ENCODE peak calls at places on chromosomes 2 and 18, in four cellular contexts. Y is anterior cingulate cortex, I is fibroblast of pulmonary artery, D is endothelial cell. L is an unnamed sample.
A peak's percentile ranks its signal among the peaks of the same experiment; 100 is the strongest.

GRCh38 chr2:61662990-61663389 is 124.8 kb upstream of the XPO1 start:
- DNase-seq in Y (no peak), I (no peak), D (no peak), L (no peak)

GRCh38 chr2:86832334-86833096 is 29.2 kb downstream of the CD8B start:
- DNase-seq in Y (no peak), I (no peak), D (no peak), L (no peak)

GRCh38 chr2:1697601-1698000 is 46.7 kb downstream of the PXDN start:
- DNase-seq in Y (no peak), I (no peak), D (no peak), L (no peak)

GRCh38 chr2:43280994-43281393 is 54.6 kb upstream of the ZFP36L2 start:
- DNase-seq in Y (no peak), I (no peak), D (no peak), L (no peak)

GRCh38 chr2:161586517-161587167 is 37.6 kb upstream of the SLC4A10 start:
- DNase-seq in Y (no peak), I (peak; percentile 48), D (no peak), L (no peak)

GRCh38 chr2:55826246-55826645 is 97.3 kb downstream of the EFEMP1 start:
- DNase-seq in Y (no peak), I (no peak), D (no peak), L (peak; percentile 53)

GRCh38 chr2:55965966-55966365 is 42.4 kb upstream of the EFEMP1 start:
- DNase-seq in Y (no peak), I (peak; percentile 39), D (no peak), L (no peak)

GRCh38 chr2:208489687-208490086 is 83.1 kb downstream of the PTH2R start:
- DNase-seq in Y (no peak), I (no peak), D (no peak), L (no peak)

GRCh38 chr2:11389551-11390528 is 45.4 kb upstream of the ROCK2 start:
- DNase-seq in Y (no peak), I (peak; percentile 66), D (no peak), L (no peak)

GRCh38 chr2:235187806-235188205 is 236.0 kb downstream of the SH3BP4 start:
- DNase-seq in Y (no peak), I (no peak), D (no peak), L (no peak)

GRCh38 chr18:47254341-47254939 is 3.0 kb upstream of the SKOR2 start:
- DNase-seq in Y (no peak), I (peak; percentile 62), D (peak; percentile 88), L (no peak)

GRCh38 chr2:11446733-11447248 is 19.2 kb downstream of the E2F6 start:
- DNase-seq in Y (peak; percentile 9), I (peak; percentile 81), D (peak; percentile 75), L (no peak)

GRCh38 chr2:127175821-127176354 is 44.2 kb downstream of the CYP27C1 start:
- DNase-seq in Y (no peak), I (no peak), D (no peak), L (peak; percentile 47)

GRCh38 chr2:130825231-130825971 is 11.3 kb upstream of the ARHGEF4 start:
- DNase-seq in Y (peak; percentile 56), I (no peak), D (no peak), L (peak; percentile 56)

GRCh38 chr18:75169411-75169810 is 39.5 kb downstream of the PTGR3 start:
- DNase-seq in Y (no peak), I (no peak), D (no peak), L (no peak)

GRCh38 chr2:143692162-143692561 is 562.9 kb downstream of the ARHGAP15 start:
- DNase-seq in Y (no peak), I (no peak), D (no peak), L (no peak)

GRCh38 chr2:219533930-219534661 is 9.5 kb downstream of the CHPF start:
- DNase-seq in Y (no peak), I (no peak), D (no peak), L (no peak)

GRCh38 chr18:75114231-75114630 is 94.7 kb downstream of the PTGR3 start:
- DNase-seq in Y (no peak), I (no peak), D (no peak), L (no peak)

GRCh38 chr2:241837197-241837596 is 21.5 kb downstream of the PDCD1 start:
- DNase-seq in Y (no peak), I (no peak), D (no peak), L (no peak)

GRCh38 chr2:190569994-190570755 is 35.7 kb upstream of the NEMP2 start:
- DNase-seq in Y (no peak), I (no peak), D (no peak), L (no peak)

GRCh38 chr2:124163825-124164224 is 138.7 kb downstream of the CNTNAP5 start:
- DNase-seq in Y (no peak), I (peak; percentile 81), D (no peak), L (no peak)

GRCh38 chr2:107393516-107393915 is 433.2 kb upstream of the RGPD4 start:
- DNase-seq in Y (no peak), I (no peak), D (no peak), L (no peak)

GRCh38 chr2:205716126-205716525 is 33.8 kb downstream of the NRP2 start:
- DNase-seq in Y (no peak), I (no peak), D (no peak), L (no peak)